ENCODE peak calls at places on chromosomes 7 and 10, in nine cellular contexts. D is activated naive CD4-positive, alpha-beta T cell; R is GDM1; X is left cardiac atrium; S is heart left ventricle; E is PC-9; P is WTC11; C is H54; I is hypothalamus. T is an unnamed sample.
A peak's percentile ranks its signal among the peaks of the same experiment; 100 is the strongest.

GRCh38 chr10:33331020-33331557 is 3.4 kb downstream of the NRP1 start:
- DNase-seq in D (no peak), R (no peak), X (no peak), S (no peak), E (no peak), P (no peak), C (no peak), I (no peak), T (peak; percentile 50)

GRCh38 chr10:114470956-114471905 is 66.9 kb upstream of the AFAP1L2 start:
- DNase-seq in D (peak; percentile 29), R (peak; percentile 50), X (peak; percentile 68), S (peak; percentile 77), E (no peak), P (peak; percentile 71), C (peak; percentile 47), I (peak; percentile 41), T (peak; percentile 89)

GRCh38 chr7:47435889-47436312 is 146.0 kb downstream of the TNS3 start:
- DNase-seq in D (no peak), R (no peak), X (peak; percentile 72), S (no peak), E (no peak), P (peak; percentile 58), C (peak; percentile 66), I (peak; percentile 27), T (peak; percentile 72)

GRCh38 chr10:21230219-21230618 is 295.3 kb downstream of the SKIDA1 start:
- DNase-seq in D (no peak), R (no peak), X (no peak), S (no peak), E (no peak), P (no peak), C (no peak), I (no peak), T (no peak)

GRCh38 chr10:58967551-58968418 is 208.7 kb upstream of the PHYHIPL start:
- DNase-seq in D (no peak), R (no peak), X (peak; percentile 23), S (peak; percentile 45), E (peak; percentile 58), P (peak; percentile 83), C (peak; percentile 16), I (peak; percentile 67), T (peak; percentile 90)

GRCh38 chr7:4234498-4234855 is 447.6 kb upstream of the FOXK1 start:
- DNase-seq in D (no peak), R (no peak), X (no peak), S (no peak), E (no peak), P (no peak), C (no peak), I (no peak), T (no peak)

GRCh38 chr10:63614371-63614891 is 93.2 kb downstream of the REEP3 start:
- DNase-seq in D (no peak), R (no peak), X (no peak), S (no peak), E (no peak), P (no peak), C (no peak), I (no peak), T (no peak)

GRCh38 chr7:41993173-41993867 is 243.7 kb downstream of the GLI3 start:
- DNase-seq in D (no peak), R (no peak), X (no peak), S (no peak), E (peak; percentile 16), P (no peak), C (no peak), I (no peak), T (no peak)

GRCh38 chr10:123746520-123746919 is 80.4 kb downstream of the GPR26 start:
- DNase-seq in D (no peak), R (no peak), X (no peak), S (no peak), E (no peak), P (no peak), C (no peak), I (no peak), T (no peak)

GRCh38 chr7:35818513-35818912 is 17.7 kb downstream of the SEPTIN7 start:
- DNase-seq in D (no peak), R (no peak), X (no peak), S (no peak), E (no peak), P (no peak), C (no peak), I (no peak), T (no peak)

GRCh38 chr7:98613601-98614425 is 3.3 kb upstream of the NPTX2 start:
- DNase-seq in D (no peak), R (peak; percentile 18), X (no peak), S (no peak), E (no peak), P (peak; percentile 41), C (no peak), I (no peak), T (peak; percentile 13)

GRCh38 chr10:129192344-129193128 is 274.5 kb upstream of the MGMT start:
- DNase-seq in D (no peak), R (no peak), X (peak; percentile 55), S (peak; percentile 66), E (no peak), P (no peak), C (no peak), I (no peak), T (no peak)

GRCh38 chr7:138282997-138283396 is 177.1 kb upstream of the TRIM24 start:
- DNase-seq in D (no peak), R (no peak), X (no peak), S (no peak), E (no peak), P (no peak), C (no peak), I (no peak), T (no peak)

T was measured in DMS53.